ENCODE peak calls at places on chromosome 12, in seven cellular contexts. Z, E, U, S, P, K and A are unnamed samples. For H3K27me3, the result is how much of the 10 kb centered on the place peaks cover.

GRCh38 chr12:70721958-70722357 is 84.7 kb upstream of the PTPRB start:
- DNase-seq in Z (no peak), E (no peak), U (no peak), S (no peak), P (no peak), K (no peak), A (no peak)

GRCh38 chr12:12823308-12823707 is 10.2 kb downstream of the DDX47 start:
- DNase-seq in Z (no peak), E (no peak), U (no peak), S (no peak), P (no peak), K (no peak), A (no peak)

GRCh38 chr12:24562761-24563392 is 386.0 kb downstream of the BCAT1 start:
- DNase-seq in Z (peak), E (no peak), U (no peak), S (no peak), P (no peak), K (peak), A (peak)

GRCh38 chr12:12481636-12482035 is 81.0 kb downstream of the DUSP16 start:
- DNase-seq in Z (no peak), E (no peak), U (peak), S (no peak), P (no peak), K (no peak), A (no peak)

GRCh38 chr12:122886851-122887816 is 8.8 kb downstream of the VPS37B start:
- DNase-seq in Z (no peak), E (no peak), U (no peak), S (no peak), P (no peak), K (no peak), A (no peak)

GRCh38 chr12:85448031-85448430 is 168.0 kb downstream of the ALX1 start:
- DNase-seq in Z (no peak), E (no peak), U (no peak), S (no peak), P (no peak), K (no peak), A (no peak)

GRCh38 chr12:53185582-53186153 is 4.9 kb upstream of the CSAD start:
- DNase-seq in Z (no peak), E (no peak), U (no peak), S (no peak), P (no peak), K (no peak), A (no peak)

GRCh38 chr12:80044694-80045046 is 54.7 kb upstream of the OTOGL start:
- DNase-seq in Z (no peak), E (no peak), U (no peak), S (no peak), P (no peak), K (no peak), A (no peak)

GRCh38 chr12:52975820-52976573 is 27.1 kb downstream of the KRT18 start:
- DNase-seq in Z (peak), E (no peak), U (no peak), S (no peak), P (no peak), K (no peak), A (no peak)

GRCh38 chr12:80868576-80868975 is 69.2 kb downstream of the LIN7A start:
- DNase-seq in Z (no peak), E (no peak), U (no peak), S (no peak), P (no peak), K (no peak), A (no peak)

GRCh38 chr12:76643438-76643837 is 83.9 kb upstream of the OSBPL8 start:
- DNase-seq in Z (no peak), E (no peak), U (no peak), S (no peak), P (no peak), K (no peak), A (no peak)

GRCh38 chr12:106342397-106343212 is 14.9 kb upstream of the POLR3B start:
- DNase-seq in Z (no peak), E (peak), U (no peak), S (no peak), P (no peak), K (peak), A (peak)

GRCh38 chr12:94091624-94092023 is 56.8 kb upstream of the PLXNC1 start:
- DNase-seq in Z (no peak), E (no peak), U (no peak), S (no peak), P (no peak), K (no peak), A (no peak)

GRCh38 chr12:82874935-82875334 is 188.2 kb downstream of the TMTC2 start:
- DNase-seq in Z (no peak), E (no peak), U (no peak), S (no peak), P (no peak), K (no peak), A (no peak)

GRCh38 chr12:121536058-121536928 is 44.5 kb downstream of the KDM2B start:
- DNase-seq in Z (peak), E (peak), U (peak), S (peak), P (peak), K (peak), A (peak)

GRCh38 chr12:19421503-19422282 is 17.6 kb upstream of the AEBP2 start:
- DNase-seq in Z (no peak), E (no peak), U (no peak), S (peak), P (no peak), K (no peak), A (no peak)

GRCh38 chr12:65643595-65644386 is 180.5 kb upstream of the HMGA2 start:
- DNase-seq in Z (no peak), E (no peak), U (no peak), S (no peak), P (no peak), K (no peak), A (no peak)

GRCh38 chr12:63151061-63151897 is at the start of gene AVPR1A:
- DNase-seq in Z (peak), E (no peak), U (no peak), S (no peak), P (no peak), K (no peak), A (peak)

GRCh38 chr12:48969160-48969771 is 2.3 kb downstream of the WNT10B start:
- DNase-seq in Z (no peak), E (no peak), U (no peak), S (no peak), P (no peak), K (no peak), A (no peak)

GRCh38 chr12:48966177-48966890 is 5.2 kb downstream of the WNT10B start:
- DNase-seq in Z (no peak), E (no peak), U (no peak), S (peak), P (no peak), K (no peak), A (no peak)

GRCh38 chr12:48968004-48968403 is 3.5 kb downstream of the WNT10B start:
- DNase-seq in Z (no peak), E (no peak), U (no peak), S (no peak), P (no peak), K (no peak), A (no peak)

GRCh38 chr12:48969847-48970701 is 1.5 kb downstream of the WNT10B start:
- DNase-seq in Z (no peak), E (no peak), U (no peak), S (no peak), P (peak), K (no peak), A (no peak)

DNA sequence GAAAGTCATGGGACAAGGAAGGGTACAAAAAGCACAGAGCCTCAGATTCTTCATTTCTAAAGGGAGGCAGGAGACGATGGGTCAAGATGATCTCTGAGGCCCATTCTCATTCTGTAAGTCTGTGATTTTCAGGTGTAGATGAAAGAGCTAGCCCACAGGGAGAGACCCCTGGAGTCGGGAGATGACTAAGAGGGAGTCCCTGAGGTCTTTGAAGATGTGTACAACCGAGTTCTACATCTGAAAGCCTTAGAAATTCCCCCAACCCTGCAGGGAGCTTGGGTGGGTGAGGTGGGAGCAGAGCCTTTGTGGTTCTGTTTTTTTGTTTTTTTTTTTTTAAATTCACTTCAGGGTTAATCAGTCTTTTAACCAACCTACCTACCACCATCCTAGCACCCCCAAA is 3.1 kb downstream of the WNT10B start:
- DNase-seq in Z (no peak), E (no peak), U (no peak), S (no peak), P (no peak), K (no peak), A (no peak)
- H3K27me3 ChIP-seq in Z (under half), E (under half), U (under half), S (under half), P (under half), K (under half), A (under half)

GRCh38 chr12:51025182-51025747 is 919 bp downstream of the SLC11A2 start:
- DNase-seq in Z (no peak), E (no peak), U (no peak), S (no peak), P (no peak), K (no peak), A (no peak)

GRCh38 chr12:51025748-51026654 is at the start of gene SLC11A2:
- DNase-seq in Z (peak), E (peak), U (peak), S (peak), P (peak), K (peak), A (peak)

GRCh38 chr12:51028811-51029146 is 2.6 kb upstream of the SLC11A2 start:
- DNase-seq in Z (no peak), E (no peak), U (no peak), S (no peak), P (no peak), K (no peak), A (no peak)

GRCh38 chr12:51027342-51027835 is 1.2 kb upstream of the SLC11A2 start:
- DNase-seq in Z (no peak), E (no peak), U (no peak), S (no peak), P (no peak), K (no peak), A (no peak)

DNA sequence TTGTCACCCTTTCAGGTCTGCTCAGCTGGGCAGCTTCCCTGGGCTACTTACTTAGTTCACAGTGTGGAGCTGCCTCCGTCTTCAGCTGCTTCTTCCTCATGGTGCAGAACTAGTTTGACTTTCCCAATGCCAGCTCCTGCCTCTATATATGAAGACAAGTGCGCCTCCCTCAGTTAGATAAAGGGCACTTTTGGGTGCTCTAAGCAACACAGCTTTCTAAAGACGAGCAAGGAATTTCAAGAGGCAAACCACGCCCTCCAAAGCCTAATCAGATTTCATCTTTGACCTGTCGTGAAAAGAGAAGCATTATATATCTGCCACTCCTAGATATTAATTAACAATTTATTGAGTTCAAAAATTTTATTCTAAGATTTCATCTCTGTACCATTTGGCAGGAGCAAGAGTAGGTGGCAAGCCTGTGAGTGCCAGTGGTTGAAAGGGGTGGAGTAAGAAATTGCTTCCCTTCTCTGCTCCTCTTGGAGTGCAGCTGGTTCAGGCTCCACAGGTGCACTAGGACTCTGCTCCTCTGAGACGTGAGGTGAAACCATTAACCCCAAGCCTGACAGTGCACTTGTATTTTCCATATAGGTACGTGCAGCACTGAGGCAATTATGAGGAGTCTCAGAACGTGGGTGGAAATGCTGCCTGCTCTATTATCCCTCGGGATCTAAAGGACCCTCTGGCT is 2.1 kb upstream of the SLC11A2 start:
- DNase-seq in Z (peak), E (peak), U (no peak), S (peak), P (peak), K (peak), A (no peak)
- TF ChIP-seq CTCF in Z (no peak), E (peak), U (peak), S (peak), P (peak), K (peak), A (no peak)

GRCh38 chr12:27253347-27253746 is 9.3 kb downstream of the STK38L start:
- DNase-seq in Z (no peak), E (no peak), U (no peak), S (no peak), P (no peak), K (no peak), A (no peak)

GRCh38 chr12:27257104-27257848 is 13.2 kb downstream of the STK38L start:
- DNase-seq in Z (no peak), E (no peak), U (no peak), S (no peak), P (no peak), K (no peak), A (no peak)

DNA sequence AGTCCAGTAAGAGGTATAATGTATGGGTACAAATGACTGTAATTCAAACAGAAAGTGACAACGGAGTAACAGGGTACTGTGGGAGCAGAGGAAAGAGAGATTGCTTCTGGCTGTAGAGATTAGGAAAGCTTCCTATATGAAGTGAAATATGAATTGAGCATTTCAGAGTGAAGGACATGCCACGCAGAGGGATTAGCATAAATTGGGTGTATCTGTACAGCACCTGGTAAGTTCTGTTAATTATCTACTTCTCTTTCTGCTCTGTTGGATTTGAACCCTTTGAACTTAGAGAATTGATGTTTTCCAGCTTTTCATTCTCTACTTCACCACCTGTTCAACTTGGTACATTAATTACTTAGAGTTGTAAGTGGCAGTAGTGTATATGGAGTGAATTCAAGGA is 8.8 kb downstream of the STK38L start:
- DNase-seq in Z (no peak), E (no peak), U (no peak), S (no peak), P (no peak), K (no peak), A (no peak)
- H3K27ac ChIP-seq in Z (peak), E (no peak), U (no peak), S (no peak), P (no peak), K (no peak), A (no peak)

GRCh38 chr12:132338311-132338710 is 8.9 kb upstream of the GALNT9 start:
- DNase-seq in Z (no peak), E (no peak), U (no peak), S (no peak), P (no peak), K (no peak), A (no peak)

GRCh38 chr12:132337557-132337956 is 8.2 kb upstream of the GALNT9 start:
- DNase-seq in Z (no peak), E (no peak), U (no peak), S (no peak), P (peak), K (no peak), A (no peak)

GRCh38 chr12:132340266-132341035 is 11.1 kb upstream of the GALNT9 start:
- DNase-seq in Z (no peak), E (no peak), U (no peak), S (no peak), P (no peak), K (no peak), A (no peak)

GRCh38 chr12:132339856-132340255 is 10.5 kb upstream of the GALNT9 start:
- DNase-seq in Z (no peak), E (no peak), U (no peak), S (no peak), P (no peak), K (no peak), A (no peak)

GRCh38 chr12:132338781-132339180 is 9.4 kb upstream of the GALNT9 start:
- DNase-seq in Z (no peak), E (no peak), U (no peak), S (no peak), P (no peak), K (no peak), A (no peak)
- H3K27me3 ChIP-seq in Z (under half), E (under half), U (under half), S (under half), P (under half), K (under half), A (under half)

GRCh38 chr12:98422809-98423208 is 92.6 kb upstream of the TMPO start:
- DNase-seq in Z (peak), E (no peak), U (no peak), S (no peak), P (no peak), K (no peak), A (no peak)
- TF ChIP-seq CTCF in Z (no peak), E (no peak), U (no peak), S (no peak), P (peak), K (no peak), A (no peak)

GRCh38 chr12:111448266-111448830 is 42.6 kb downstream of the SH2B3 start:
- DNase-seq in Z (no peak), E (peak), U (no peak), S (no peak), P (no peak), K (no peak), A (no peak)
- H3K27ac ChIP-seq in Z (no peak), E (peak), U (no peak), S (no peak), P (no peak), K (no peak), A (peak)

GRCh38 chr12:132263061-132263360 is 66.4 kb downstream of the GALNT9 start:
- DNase-seq in Z (no peak), E (no peak), U (no peak), S (no peak), P (no peak), K (no peak), A (no peak)

GRCh38 chr12:132263451-132264065 is 65.8 kb downstream of the GALNT9 start:
- DNase-seq in Z (no peak), E (no peak), U (no peak), S (no peak), P (peak), K (no peak), A (no peak)

GRCh38 chr12:132261328-132262138 is 67.9 kb downstream of the GALNT9 start:
- DNase-seq in Z (no peak), E (no peak), U (no peak), S (no peak), P (no peak), K (no peak), A (no peak)

GRCh38 chr12:132260721-132261120 is 68.7 kb downstream of the GALNT9 start:
- DNase-seq in Z (no peak), E (no peak), U (no peak), S (no peak), P (no peak), K (no peak), A (no peak)

GRCh38 chr12:132262256-132263060 is 66.9 kb downstream of the GALNT9 start:
- DNase-seq in Z (no peak), E (no peak), U (no peak), S (no peak), P (peak), K (no peak), A (no peak)
- H3K27me3 ChIP-seq in Z (under half), E (under half), U (under half), S (under half), P (under half), K (under half), A (under half)

GRCh38 chr12:3342051-3342450 is 149.0 kb upstream of the PRMT8 start:
- DNase-seq in Z (no peak), E (no peak), U (no peak), S (peak), P (no peak), K (no peak), A (no peak)
- TF ChIP-seq CTCF in Z (no peak), E (no peak), U (no peak), S (no peak), P (peak), K (no peak), A (peak)

DNA sequence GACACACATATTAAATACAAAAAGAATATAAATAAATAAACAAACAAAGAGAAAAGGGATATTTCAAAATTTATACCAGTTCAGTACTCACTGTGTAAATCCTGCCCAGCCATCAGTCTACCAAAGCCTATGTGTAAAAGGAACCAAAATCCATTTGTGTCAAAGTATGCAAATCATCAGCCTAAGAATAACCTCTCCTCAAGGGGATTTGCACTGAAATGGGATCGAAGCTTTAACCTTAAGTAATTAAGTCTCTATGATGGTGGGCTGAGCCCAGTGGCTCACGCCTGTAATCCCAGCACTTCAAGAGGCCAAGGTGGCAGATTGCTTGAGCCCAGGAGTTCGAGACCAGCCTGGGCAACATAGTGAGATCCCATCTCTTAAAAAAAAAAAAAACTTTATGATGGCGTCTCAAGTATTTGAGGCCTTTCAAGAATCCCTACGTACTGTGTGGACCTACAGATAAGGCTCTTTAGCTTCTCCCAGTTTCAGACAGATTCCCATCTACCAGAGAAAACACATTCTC is 57.8 kb upstream of the METAP2 start:
- DNase-seq in Z (no peak), E (no peak), U (no peak), S (no peak), P (no peak), K (no peak), A (no peak)
- H3K27ac ChIP-seq in Z (no peak), E (no peak), U (no peak), S (no peak), P (no peak), K (no peak), A (no peak)

DNA sequence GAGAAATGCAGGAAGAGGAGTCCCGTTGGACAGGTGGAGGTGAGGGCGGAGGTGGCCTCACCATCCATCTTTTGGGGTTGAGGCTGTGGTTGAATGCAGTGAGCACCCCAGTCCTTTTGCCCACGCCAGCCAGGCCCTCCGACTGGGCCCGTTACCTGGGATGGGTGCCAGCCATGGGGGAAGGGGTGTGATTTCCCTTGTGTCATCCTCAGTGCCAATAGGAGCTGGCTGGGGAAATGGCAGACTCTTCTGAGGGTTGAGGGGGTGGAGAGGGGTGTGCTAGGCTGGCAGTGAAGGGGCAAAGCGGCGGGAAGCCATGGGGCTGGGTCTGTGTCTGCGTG is 9.6 kb downstream of the KCNH3 start:
- DNase-seq in Z (no peak), E (no peak), U (no peak), S (no peak), P (no peak), K (no peak), A (no peak)
- H3K27me3 ChIP-seq in Z (under half), E (under half), U (under half), S (under half), P (under half), K (under half), A (under half)